ENCODE peak calls at places on chromosomes 13 and 19, in ten cellular contexts. E, D, M, O, Y, Z, X, U, L and F are unnamed samples.

GRCh38 chr19:4977299-4978174 is 8.6 kb downstream of the KDM4B start:
- DNase-seq in Y (peak), M (no peak), E (peak), X (no peak), O (no peak), L (peak), D (peak), Z (no peak), U (peak), F (no peak)

GRCh38 chr13:32736648-32737047 is 150.4 kb downstream of the PDS5B start:
- DNase-seq in M (no peak), Y (peak), X (no peak), U (no peak), E (no peak), L (no peak), Z (no peak), D (no peak), O (no peak), F (no peak)

GRCh38 chr19:12789904-12790619 is 1.2 kb upstream of the JUNB start:
- DNase-seq in D (peak), M (peak), Y (peak), O (peak), Z (peak), U (peak), E (peak), X (peak), L (peak), F (peak)

GRCh38 chr19:29771708-29772415 is 39.9 kb upstream of the CCNE1 start:
- DNase-seq in E (peak), Z (peak), O (peak), Y (peak), D (peak), M (no peak), L (peak), U (peak), X (no peak), F (peak)

GRCh38 chr13:74449811-74450524 is 315.8 kb upstream of the KLF12 start:
- DNase-seq in E (no peak), L (no peak), X (no peak), U (no peak), D (no peak), M (no peak), Z (no peak), Y (no peak), O (no peak), F (peak)

GRCh38 chr13:41216160-41216559 is 21.8 kb upstream of the KBTBD7 start:
- DNase-seq in L (no peak), X (no peak), E (peak), U (peak), D (no peak), O (no peak), M (no peak), Y (peak), Z (no peak), F (no peak)

GRCh38 chr19:7869910-7870511 is 4.2 kb downstream of the PRR36 start:
- DNase-seq in D (no peak), Z (peak), U (no peak), O (no peak), M (no peak), Y (peak), X (no peak), E (peak), L (peak), F (peak)

GRCh38 chr19:54473071-54473941 is at the start of gene CDC42EP5:
- DNase-seq in O (peak), U (peak), L (peak), E (peak), Z (peak), D (peak), X (no peak), Y (peak), M (no peak), F (no peak)

GRCh38 chr13:111548805-111549204 is 228.4 kb downstream of the TEX29 start:
- DNase-seq in U (no peak), Y (no peak), D (no peak), E (no peak), M (no peak), L (no peak), X (no peak), Z (no peak), O (no peak), F (no peak)

GRCh38 chr19:41887711-41888382 is 4.9 kb downstream of the ARHGEF1 start:
- DNase-seq in D (no peak), Y (peak), M (no peak), Z (peak), E (peak), L (no peak), O (no peak), U (no peak), X (peak), F (no peak)

GRCh38 chr19:38453596-38453995 is 20.1 kb downstream of the RYR1 start:
- DNase-seq in Z (no peak), D (no peak), U (no peak), X (no peak), L (no peak), Y (no peak), M (no peak), E (no peak), O (no peak), F (no peak)

GRCh38 chr13:26184791-26185250 is 37.3 kb downstream of the RNF6 start:
- DNase-seq in U (peak), Y (peak), D (peak), E (peak), Z (peak), X (peak), L (peak), O (peak), M (no peak), F (peak)

GRCh38 chr13:49828452-49828851 is 36.0 kb upstream of the KPNA3 start:
- DNase-seq in U (no peak), D (no peak), Y (no peak), M (no peak), O (no peak), X (no peak), L (no peak), E (no peak), Z (no peak), F (no peak)

GRCh38 chr19:55206664-55207500 is 2.4 kb downstream of the PTPRH start:
- DNase-seq in M (peak), O (peak), X (no peak), E (peak), Z (peak), U (peak), Y (peak), D (peak), L (peak), F (peak)

GRCh38 chr13:64993514-64994164 is 2236.5 kb downstream of the PCDH9 start:
- DNase-seq in E (no peak), M (no peak), Y (no peak), O (no peak), X (no peak), D (no peak), Z (no peak), U (no peak), L (no peak), F (no peak)

GRCh38 chr19:3283246-3283751 is 58.8 kb downstream of the CELF5 start:
- DNase-seq in Z (no peak), X (no peak), E (no peak), L (no peak), M (no peak), D (no peak), O (no peak), U (no peak), Y (no peak), F (no peak)

GRCh38 chr13:43293008-43293407 is 269.6 kb downstream of the DNAJC15 start:
- DNase-seq in X (no peak), Y (peak), D (no peak), M (no peak), Z (no peak), U (no peak), O (no peak), L (no peak), E (no peak), F (no peak)

GRCh38 chr19:58538257-58539168 is 5.4 kb upstream of the TRIM28 start:
- DNase-seq in X (peak), O (peak), E (no peak), D (peak), U (no peak), Y (no peak), Z (peak), M (no peak), L (no peak), F (no peak)

GRCh38 chr19:19276851-19277250 is 3.8 kb upstream of the TM6SF2 start:
- DNase-seq in M (no peak), D (no peak), Z (no peak), Y (peak), U (no peak), X (no peak), O (peak), L (peak), E (no peak), F (no peak)

GRCh38 chr13:34172048-34172447 is 354.1 kb downstream of the RFC3 start:
- DNase-seq in D (no peak), E (no peak), M (no peak), Z (no peak), O (no peak), U (peak), Y (peak), X (no peak), L (no peak), F (no peak)

GRCh38 chr19:18306903-18307681 is 15.8 kb downstream of the LSM4 start:
- DNase-seq in X (no peak), M (no peak), U (no peak), Z (no peak), O (no peak), E (no peak), D (no peak), L (peak), Y (no peak), F (no peak)

GRCh38 chr13:112738606-112739005 is 48.8 kb downstream of the ATP11A start:
- DNase-seq in Z (no peak), M (no peak), E (no peak), D (no peak), Y (no peak), U (no peak), O (no peak), L (no peak), X (no peak), F (no peak)

GRCh38 chr13:36839981-36840380 is 21.0 kb downstream of the RFXAP start:
- DNase-seq in U (no peak), L (no peak), Z (no peak), O (no peak), X (no peak), E (no peak), M (no peak), Y (no peak), D (no peak), F (peak)

GRCh38 chr13:23753523-23753922 is 135.7 kb downstream of the MIPEP start:
- DNase-seq in D (no peak), L (no peak), Z (no peak), X (no peak), U (no peak), E (peak), O (no peak), Y (peak), M (no peak), F (no peak)

GRCh38 chr19:38559428-38560401 is 58.0 kb downstream of the MAP4K1 start:
- DNase-seq in L (no peak), Y (peak), X (no peak), D (no peak), O (no peak), Z (no peak), M (no peak), U (peak), E (no peak), F (no peak)

GRCh38 chr13:44448875-44449274 is 75.3 kb downstream of the SERP2 start:
- DNase-seq in Z (no peak), X (no peak), E (no peak), U (no peak), L (no peak), Y (no peak), D (no peak), M (no peak), O (no peak), F (no peak)

GRCh38 chr13:91406619-91407018 is 8.2 kb downstream of the GPC5 start:
- DNase-seq in D (no peak), Y (peak), O (peak), U (peak), L (peak), X (no peak), E (peak), Z (peak), M (no peak), F (peak)

GRCh38 chr13:68257111-68257842 is 1027.1 kb upstream of the PCDH9 start:
- DNase-seq in L (no peak), O (no peak), U (no peak), Z (no peak), E (no peak), D (no peak), X (no peak), Y (no peak), M (no peak), F (no peak)

GRCh38 chr13:24212674-24213073 is 52.2 kb downstream of the SPATA13 start:
- DNase-seq in O (no peak), Y (no peak), D (no peak), X (no peak), Z (no peak), L (no peak), E (no peak), U (no peak), M (no peak), F (no peak)

GRCh38 chr19:29983568-29983967 is 41.5 kb downstream of the URI1 start:
- DNase-seq in Y (no peak), Z (no peak), U (no peak), E (no peak), O (no peak), L (no peak), M (no peak), X (no peak), D (no peak), F (no peak)

GRCh38 chr19:51726049-51726448 is 2.3 kb upstream of the HAS1 start:
- DNase-seq in E (peak), D (peak), Y (peak), Z (peak), O (no peak), X (no peak), M (peak), U (peak), L (no peak), F (peak)

GRCh38 chr19:29805026-29805925 is 6.5 kb upstream of the CCNE1 start:
- DNase-seq in U (peak), D (no peak), M (no peak), L (no peak), X (no peak), E (peak), Y (peak), O (no peak), Z (no peak), F (no peak)

GRCh38 chr19:56174550-56174949 is 1.3 kb upstream of the GALP start:
- DNase-seq in X (no peak), D (no peak), L (no peak), Z (no peak), E (no peak), M (no peak), Y (no peak), U (no peak), O (no peak), F (no peak)

GRCh38 chr13:49517461-49517860 is 21.7 kb downstream of the PHF11 start:
- DNase-seq in L (no peak), D (no peak), Z (no peak), M (no peak), X (no peak), Y (no peak), O (peak), U (peak), E (no peak), F (no peak)

GRCh38 chr13:19664481-19665230 is 31.2 kb downstream of the MPHOSPH8 start:
- DNase-seq in O (no peak), E (no peak), Z (no peak), Y (no peak), D (no peak), L (no peak), U (no peak), X (no peak), M (no peak), F (no peak)

GRCh38 chr13:75480691-75481175 is 1.2 kb downstream of the TBC1D4 start:
- DNase-seq in U (peak), D (peak), E (peak), Z (peak), Y (peak), L (peak), M (no peak), X (no peak), O (peak), F (peak)

GRCh38 chr19:23957660-23958281 is 43.1 kb downstream of the ZNF726 start:
- DNase-seq in X (no peak), Z (no peak), Y (peak), M (no peak), U (peak), O (no peak), L (no peak), E (peak), D (no peak), F (no peak)

GRCh38 chr19:43526884-43527859 is at the start of gene ETHE1:
- DNase-seq in X (peak), O (peak), Z (peak), E (peak), U (peak), Y (peak), D (peak), L (peak), M (peak), F (peak)

GRCh38 chr19:43527860-43528622 is 1.0 kb upstream of the ETHE1 start:
- DNase-seq in Z (no peak), U (peak), E (no peak), D (no peak), X (no peak), L (no peak), O (no peak), Y (peak), M (peak), F (no peak)

GRCh38 chr19:43524922-43525835 is 1.8 kb downstream of the ETHE1 start:
- DNase-seq in D (peak), O (peak), E (peak), U (peak), X (no peak), M (peak), Z (peak), L (no peak), Y (peak), F (no peak)

GRCh38 chr19:43522929-43523328 is 4.1 kb downstream of the ETHE1 start:
- DNase-seq in Z (no peak), D (no peak), Y (no peak), X (no peak), M (no peak), U (no peak), L (no peak), E (no peak), O (no peak), F (no peak)

GRCh38 chr19:43525836-43526771 is 897 bp downstream of the ETHE1 start:
- DNase-seq in Y (no peak), L (peak), E (peak), Z (peak), U (no peak), O (peak), X (no peak), M (no peak), D (peak), F (no peak)
- TF ChIP-seq CTCF in Y (no peak), L (no peak), E (no peak), Z (no peak), U (no peak), O (no peak), X (no peak), M (no peak), D (no peak), F (no peak)

GRCh38 chr19:13883665-13884064 is 6.7 kb downstream of the NANOS3 start:
- DNase-seq in L (peak), O (no peak), Y (no peak), U (no peak), X (no peak), D (no peak), Z (no peak), E (no peak), M (no peak), F (no peak)
- TF ChIP-seq CTCF in L (peak), O (no peak), Y (no peak), U (peak), X (no peak), D (no peak), Z (peak), E (peak), M (no peak), F (no peak)

GRCh38 chr19:14028901-14029300 is 953 bp downstream of the RLN3 start:
- DNase-seq in O (no peak), U (no peak), E (no peak), D (no peak), X (no peak), Z (no peak), L (peak), M (no peak), Y (no peak), F (peak)

GRCh38 chr19:14033946-14034345 is 2.4 kb downstream of the IL27RA start:
- DNase-seq in Z (no peak), L (no peak), U (no peak), Y (no peak), E (no peak), M (no peak), X (no peak), O (no peak), D (no peak), F (no peak)

GRCh38 chr19:14030997-14031718 is 404 bp upstream of the IL27RA start:
- DNase-seq in X (no peak), M (no peak), E (no peak), U (no peak), L (peak), Y (no peak), O (no peak), D (no peak), Z (no peak), F (no peak)

GRCh38 chr19:14035706-14036105 is 4.1 kb downstream of the IL27RA start:
- DNase-seq in O (no peak), L (no peak), U (peak), M (no peak), E (no peak), D (no peak), Z (no peak), X (no peak), Y (no peak), F (no peak)

GRCh38 chr19:14031719-14032480 is at the start of gene IL27RA:
- DNase-seq in L (peak), U (peak), Y (peak), Z (peak), X (peak), D (peak), E (peak), O (peak), M (no peak), F (peak)
- TF ChIP-seq CTCF in L (peak), U (peak), Y (peak), Z (peak), X (peak), D (peak), E (peak), O (peak), M (no peak), F (peak)

GRCh38 chr13:63050287-63050686 is 1634.6 kb upstream of the PCDH20 start:
- DNase-seq in D (no peak), X (no peak), L (no peak), O (no peak), M (no peak), Y (no peak), E (no peak), U (no peak), Z (no peak), F (no peak)

GRCh38 chr13:63044617-63045016 is 1629.0 kb upstream of the PCDH20 start:
- DNase-seq in Y (no peak), E (no peak), O (no peak), L (no peak), Z (no peak), M (no peak), D (no peak), X (no peak), U (no peak), F (no peak)

GRCh38 chr13:63048648-63049047 is 1633.0 kb upstream of the PCDH20 start:
- DNase-seq in U (no peak), Y (no peak), M (no peak), E (peak), X (no peak), L (no peak), Z (no peak), D (no peak), O (no peak), F (no peak)
- TF ChIP-seq CTCF in U (no peak), Y (no peak), M (no peak), E (peak), X (no peak), L (peak), Z (peak), D (no peak), O (no peak), F (peak)

GRCh38 chr19:47819841-47820244 is 1.9 kb upstream of the CRX start:
- DNase-seq in U (no peak), O (no peak), M (no peak), L (no peak), X (no peak), D (no peak), E (no peak), Z (peak), Y (no peak), F (peak)

GRCh38 chr19:47813304-47813994 is 8.3 kb upstream of the CRX start:
- DNase-seq in L (peak), M (peak), X (peak), O (peak), D (peak), Y (peak), U (peak), Z (peak), E (peak), F (peak)

GRCh38 chr19:47813995-47814328 is 7.8 kb upstream of the CRX start:
- DNase-seq in O (no peak), L (no peak), Y (no peak), E (no peak), U (no peak), M (no peak), D (no peak), X (no peak), Z (no peak), F (peak)
- TF ChIP-seq CTCF in O (peak), L (no peak), Y (no peak), E (no peak), U (no peak), M (no peak), D (no peak), X (peak), Z (no peak), F (no peak)